ENCODE peak calls at places on chromosomes 16 and 17, in ten cellular contexts. One of them, this sample, is unnamed.

GRCh38 chr16:25635449-25635848 is 56.3 kb upstream of the HS3ST4 start:
- DNase-seq in fibroblast of villous mesenchyme: no peak
- DNase-seq in glutamatergic neuron: no peak
- DNase-seq in RWPE1: no peak
- DNase-seq in breast epithelium: no peak
- DNase-seq in dorsolateral prefrontal cortex: no peak
- DNase-seq in endothelial cell: no peak
- DNase-seq in A549: no peak
- DNase-seq in progenitor cell of endocrine pancreas: no peak
- DNase-seq in cardiac fibroblast: no peak
- DNase-seq in this sample: no peak

GRCh38 chr17:74491645-74492044 is 25.2 kb downstream of the CD300A start:
- DNase-seq in breast epithelium: no peak
- DNase-seq in fibroblast of villous mesenchyme: no peak
- DNase-seq in glutamatergic neuron: no peak
- DNase-seq in dorsolateral prefrontal cortex: no peak
- DNase-seq in A549: no peak
- DNase-seq in progenitor cell of endocrine pancreas: no peak
- DNase-seq in endothelial cell: no peak
- DNase-seq in RWPE1: no peak
- DNase-seq in cardiac fibroblast: no peak
- DNase-seq in this sample: no peak

GRCh38 chr16:4520913-4521312 is 17.7 kb downstream of the CDIP1 start:
- DNase-seq in fibroblast of villous mesenchyme: peak
- DNase-seq in glutamatergic neuron: no peak
- DNase-seq in dorsolateral prefrontal cortex: no peak
- DNase-seq in cardiac fibroblast: no peak
- DNase-seq in breast epithelium: no peak
- DNase-seq in A549: no peak
- DNase-seq in progenitor cell of endocrine pancreas: no peak
- DNase-seq in RWPE1: no peak
- DNase-seq in endothelial cell: no peak
- DNase-seq in this sample: no peak

GRCh38 chr16:11689031-11689840 is 21.0 kb downstream of the SNN start:
- DNase-seq in RWPE1: no peak
- DNase-seq in breast epithelium: no peak
- DNase-seq in progenitor cell of endocrine pancreas: no peak
- DNase-seq in cardiac fibroblast: no peak
- DNase-seq in dorsolateral prefrontal cortex: no peak
- DNase-seq in endothelial cell: no peak
- DNase-seq in glutamatergic neuron: no peak
- DNase-seq in A549: no peak
- DNase-seq in fibroblast of villous mesenchyme: peak
- DNase-seq in this sample: no peak

GRCh38 chr17:40225151-40225550 is 6.0 kb downstream of the WIPF2 start:
- DNase-seq in dorsolateral prefrontal cortex: no peak
- DNase-seq in endothelial cell: no peak
- DNase-seq in RWPE1: no peak
- DNase-seq in cardiac fibroblast: no peak
- DNase-seq in glutamatergic neuron: no peak
- DNase-seq in A549: no peak
- DNase-seq in fibroblast of villous mesenchyme: no peak
- DNase-seq in breast epithelium: no peak
- DNase-seq in progenitor cell of endocrine pancreas: no peak
- DNase-seq in this sample: no peak

GRCh38 chr17:27415090-27415795 is 41.0 kb upstream of the KSR1 start:
- DNase-seq in breast epithelium: no peak
- DNase-seq in fibroblast of villous mesenchyme: peak
- DNase-seq in glutamatergic neuron: peak
- DNase-seq in RWPE1: no peak
- DNase-seq in cardiac fibroblast: no peak
- DNase-seq in A549: no peak
- DNase-seq in dorsolateral prefrontal cortex: no peak
- DNase-seq in endothelial cell: no peak
- DNase-seq in progenitor cell of endocrine pancreas: no peak
- DNase-seq in this sample: no peak

GRCh38 chr16:54957403-54957802 is 26.7 kb downstream of the IRX5 start:
- DNase-seq in breast epithelium: no peak
- DNase-seq in A549: peak
- DNase-seq in cardiac fibroblast: peak
- DNase-seq in fibroblast of villous mesenchyme: peak
- DNase-seq in endothelial cell: peak
- DNase-seq in RWPE1: peak
- DNase-seq in glutamatergic neuron: no peak
- DNase-seq in dorsolateral prefrontal cortex: no peak
- DNase-seq in progenitor cell of endocrine pancreas: no peak
- DNase-seq in this sample: no peak

GRCh38 chr17:74296548-74296936 is 22.5 kb downstream of the DNAI2 start:
- DNase-seq in RWPE1: no peak
- DNase-seq in dorsolateral prefrontal cortex: peak
- DNase-seq in cardiac fibroblast: peak
- DNase-seq in progenitor cell of endocrine pancreas: peak
- DNase-seq in A549: peak
- DNase-seq in glutamatergic neuron: peak
- DNase-seq in endothelial cell: peak
- DNase-seq in fibroblast of villous mesenchyme: peak
- DNase-seq in breast epithelium: no peak
- DNase-seq in this sample: peak

DNA sequence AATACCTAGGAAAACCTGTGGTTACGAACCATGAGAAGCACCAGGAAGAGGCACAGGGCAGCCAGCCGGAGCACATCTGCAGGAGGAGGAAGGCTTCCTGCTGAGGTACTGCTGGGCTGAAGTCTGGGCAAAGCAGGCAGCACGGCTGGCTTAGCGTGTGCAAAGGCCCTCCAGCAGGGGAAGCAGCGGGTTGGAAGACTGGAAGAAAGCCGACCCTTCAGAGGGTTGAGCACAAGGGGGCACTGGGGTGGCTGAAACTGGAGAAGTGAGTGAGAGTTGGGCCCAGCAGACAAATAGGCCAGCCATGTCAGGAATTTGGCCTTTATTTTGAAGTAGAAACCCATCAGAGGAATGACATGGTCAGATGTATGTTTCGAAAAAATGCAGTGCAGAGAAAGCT is 12.1 kb upstream of the HSD3B7 start:
- DNase-seq in RWPE1: no peak
- DNase-seq in dorsolateral prefrontal cortex: no peak
- DNase-seq in fibroblast of villous mesenchyme: no peak
- DNase-seq in progenitor cell of endocrine pancreas: no peak
- DNase-seq in endothelial cell: no peak
- DNase-seq in glutamatergic neuron: no peak
- DNase-seq in breast epithelium: no peak
- DNase-seq in cardiac fibroblast: peak
- DNase-seq in A549: peak
- DNase-seq in this sample: no peak
- TF ChIP-seq CTCF in RWPE1: no peak
- TF ChIP-seq CTCF in dorsolateral prefrontal cortex: no peak
- TF ChIP-seq CTCF in fibroblast of villous mesenchyme: peak
- TF ChIP-seq CTCF in progenitor cell of endocrine pancreas: no peak
- TF ChIP-seq CTCF in endothelial cell: no peak
- TF ChIP-seq CTCF in glutamatergic neuron: no peak
- TF ChIP-seq CTCF in breast epithelium: no peak
- TF ChIP-seq CTCF in cardiac fibroblast: peak
- TF ChIP-seq CTCF in A549: no peak
- TF ChIP-seq CTCF in this sample: peak

GRCh38 chr17:78316115-78316866 is 43.6 kb downstream of the SOCS3 start:
- DNase-seq in fibroblast of villous mesenchyme: no peak
- DNase-seq in progenitor cell of endocrine pancreas: no peak
- DNase-seq in glutamatergic neuron: no peak
- DNase-seq in breast epithelium: no peak
- DNase-seq in RWPE1: no peak
- DNase-seq in A549: peak
- DNase-seq in endothelial cell: no peak
- DNase-seq in dorsolateral prefrontal cortex: no peak
- DNase-seq in cardiac fibroblast: no peak
- DNase-seq in this sample: no peak

GRCh38 chr17:78316867-78317816 is 42.7 kb downstream of the SOCS3 start:
- DNase-seq in progenitor cell of endocrine pancreas: no peak
- DNase-seq in cardiac fibroblast: no peak
- DNase-seq in breast epithelium: no peak
- DNase-seq in endothelial cell: no peak
- DNase-seq in RWPE1: peak
- DNase-seq in fibroblast of villous mesenchyme: peak
- DNase-seq in glutamatergic neuron: no peak
- DNase-seq in dorsolateral prefrontal cortex: no peak
- DNase-seq in A549: peak
- DNase-seq in this sample: no peak

GRCh38 chr17:78313735-78314648 is 45.9 kb downstream of the SOCS3 start:
- DNase-seq in breast epithelium: peak
- DNase-seq in endothelial cell: peak
- DNase-seq in fibroblast of villous mesenchyme: peak
- DNase-seq in dorsolateral prefrontal cortex: no peak
- DNase-seq in cardiac fibroblast: peak
- DNase-seq in glutamatergic neuron: peak
- DNase-seq in RWPE1: peak
- DNase-seq in A549: peak
- DNase-seq in progenitor cell of endocrine pancreas: peak
- DNase-seq in this sample: no peak

GRCh38 chr17:78315355-78316114 is 44.3 kb downstream of the SOCS3 start:
- DNase-seq in fibroblast of villous mesenchyme: peak
- DNase-seq in dorsolateral prefrontal cortex: no peak
- DNase-seq in endothelial cell: no peak
- DNase-seq in breast epithelium: peak
- DNase-seq in RWPE1: peak
- DNase-seq in progenitor cell of endocrine pancreas: no peak
- DNase-seq in glutamatergic neuron: no peak
- DNase-seq in A549: peak
- DNase-seq in cardiac fibroblast: peak
- DNase-seq in this sample: peak

DNA sequence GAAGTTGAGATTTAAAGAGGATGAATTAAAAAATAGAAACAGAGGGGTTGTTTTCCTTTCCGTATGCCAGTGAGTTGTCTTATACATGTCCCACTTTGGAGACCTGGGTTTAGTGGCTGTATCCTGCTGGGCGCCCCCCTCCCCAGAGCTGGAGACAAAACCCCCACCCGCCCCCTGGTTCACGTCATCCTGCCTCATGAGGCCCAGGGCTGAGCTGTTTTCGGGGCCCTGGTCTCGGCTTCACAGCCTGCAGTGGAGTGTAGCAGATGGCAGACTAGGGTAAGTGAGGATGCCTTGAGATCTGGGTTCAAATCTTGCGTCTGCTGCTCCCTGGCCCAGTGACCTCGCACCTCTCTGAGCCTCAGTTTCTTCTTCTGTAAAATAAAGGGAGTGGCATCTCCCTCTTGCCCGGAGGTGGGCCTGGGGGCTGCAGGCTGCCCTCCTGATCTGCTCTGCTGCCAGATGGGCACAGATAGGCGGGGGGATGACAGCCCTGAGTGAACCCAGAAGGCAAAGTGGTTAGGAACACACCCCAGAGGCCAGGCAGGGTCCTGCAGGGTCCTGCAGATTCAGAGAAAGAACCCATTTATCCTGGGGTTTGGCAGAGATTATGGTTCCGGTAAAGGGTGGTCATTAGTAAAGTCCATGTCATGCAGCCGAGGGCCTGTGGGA is 45.1 kb downstream of the SOCS3 start:
- DNase-seq in progenitor cell of endocrine pancreas: no peak
- DNase-seq in dorsolateral prefrontal cortex: no peak
- DNase-seq in cardiac fibroblast: no peak
- DNase-seq in RWPE1: no peak
- DNase-seq in breast epithelium: no peak
- DNase-seq in glutamatergic neuron: no peak
- DNase-seq in A549: peak
- DNase-seq in fibroblast of villous mesenchyme: no peak
- DNase-seq in endothelial cell: no peak
- DNase-seq in this sample: no peak
- TF ChIP-seq CTCF in progenitor cell of endocrine pancreas: no peak
- TF ChIP-seq CTCF in dorsolateral prefrontal cortex: no peak
- TF ChIP-seq CTCF in cardiac fibroblast: no peak
- TF ChIP-seq CTCF in RWPE1: no peak
- TF ChIP-seq CTCF in breast epithelium: no peak
- TF ChIP-seq CTCF in glutamatergic neuron: no peak
- TF ChIP-seq CTCF in A549: no peak
- TF ChIP-seq CTCF in fibroblast of villous mesenchyme: peak
- TF ChIP-seq CTCF in endothelial cell: peak
- TF ChIP-seq CTCF in this sample: no peak

GRCh38 chr16:82629441-82630027 is 2.8 kb downstream of the CDH13 start:
- DNase-seq in dorsolateral prefrontal cortex: no peak
- DNase-seq in endothelial cell: no peak
- DNase-seq in A549: no peak
- DNase-seq in breast epithelium: no peak
- DNase-seq in glutamatergic neuron: no peak
- DNase-seq in cardiac fibroblast: peak
- DNase-seq in fibroblast of villous mesenchyme: peak
- DNase-seq in progenitor cell of endocrine pancreas: no peak
- DNase-seq in RWPE1: peak
- DNase-seq in this sample: no peak

GRCh38 chr16:82630219-82630618 is 3.5 kb downstream of the CDH13 start:
- DNase-seq in dorsolateral prefrontal cortex: no peak
- DNase-seq in progenitor cell of endocrine pancreas: no peak
- DNase-seq in RWPE1: peak
- DNase-seq in cardiac fibroblast: peak
- DNase-seq in glutamatergic neuron: no peak
- DNase-seq in breast epithelium: no peak
- DNase-seq in endothelial cell: no peak
- DNase-seq in fibroblast of villous mesenchyme: peak
- DNase-seq in A549: no peak
- DNase-seq in this sample: no peak

GRCh38 chr16:82630688-82631087 is 3.9 kb downstream of the CDH13 start:
- DNase-seq in progenitor cell of endocrine pancreas: no peak
- DNase-seq in fibroblast of villous mesenchyme: peak
- DNase-seq in cardiac fibroblast: peak
- DNase-seq in endothelial cell: no peak
- DNase-seq in dorsolateral prefrontal cortex: no peak
- DNase-seq in A549: no peak
- DNase-seq in RWPE1: no peak
- DNase-seq in glutamatergic neuron: no peak
- DNase-seq in breast epithelium: no peak
- DNase-seq in this sample: no peak

GRCh38 chr16:82633964-82634600 is 7.3 kb downstream of the CDH13 start:
- DNase-seq in glutamatergic neuron: peak
- DNase-seq in progenitor cell of endocrine pancreas: no peak
- DNase-seq in fibroblast of villous mesenchyme: no peak
- DNase-seq in A549: no peak
- DNase-seq in breast epithelium: peak
- DNase-seq in RWPE1: peak
- DNase-seq in endothelial cell: no peak
- DNase-seq in cardiac fibroblast: peak
- DNase-seq in dorsolateral prefrontal cortex: peak
- DNase-seq in this sample: no peak

DNA sequence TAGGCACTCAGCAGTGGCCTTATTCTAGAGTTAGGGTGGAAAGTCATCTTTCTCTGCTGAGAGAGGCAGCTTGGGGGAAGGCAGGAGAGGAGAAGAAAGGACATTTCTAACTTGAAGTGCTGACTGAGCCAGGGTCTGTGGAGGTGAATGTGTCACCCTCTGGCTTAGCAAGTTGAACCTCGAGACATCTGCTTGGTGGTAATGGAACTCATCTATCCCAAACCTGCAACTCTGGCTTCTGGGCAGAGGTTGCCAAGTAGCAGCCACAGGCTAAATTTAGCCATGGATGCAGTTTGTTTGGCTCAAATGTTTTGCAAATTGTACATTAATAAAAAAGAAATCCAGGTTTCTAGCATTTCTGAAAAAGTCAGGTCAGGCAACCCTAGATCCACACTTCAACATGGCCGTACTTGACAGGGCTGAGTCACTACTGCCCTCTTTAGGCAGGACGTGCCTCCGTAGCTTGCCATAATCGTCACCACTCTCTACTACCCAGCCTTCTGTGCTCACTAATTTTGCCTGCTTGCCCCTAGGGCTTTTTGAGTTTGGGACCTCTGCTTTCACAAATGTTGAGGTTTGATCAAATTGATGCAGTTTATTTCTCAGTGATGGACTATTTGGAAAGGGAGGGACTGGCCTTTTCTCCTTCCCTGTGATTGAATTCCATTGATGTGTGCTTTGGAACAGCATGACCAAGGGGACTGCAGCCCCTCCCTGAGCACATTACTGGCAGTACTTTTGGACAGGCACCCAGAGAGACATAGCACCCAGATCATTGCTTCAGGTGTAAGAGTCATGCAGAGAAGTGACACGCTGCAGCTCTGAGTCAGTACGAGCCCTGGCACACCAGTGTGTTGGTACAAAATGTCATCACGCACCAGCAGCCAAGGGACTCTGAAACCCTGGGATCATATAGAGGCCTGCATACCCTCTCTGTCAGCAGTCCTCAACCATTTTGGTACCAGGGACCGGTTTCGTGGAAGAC is 5.2 kb downstream of the CDH13 start:
- DNase-seq in progenitor cell of endocrine pancreas: no peak
- DNase-seq in RWPE1: no peak
- DNase-seq in dorsolateral prefrontal cortex: no peak
- DNase-seq in fibroblast of villous mesenchyme: no peak
- DNase-seq in breast epithelium: no peak
- DNase-seq in endothelial cell: no peak
- DNase-seq in cardiac fibroblast: no peak
- DNase-seq in A549: no peak
- DNase-seq in glutamatergic neuron: no peak
- DNase-seq in this sample: no peak
- TF ChIP-seq CTCF in progenitor cell of endocrine pancreas: peak
- TF ChIP-seq CTCF in RWPE1: peak
- TF ChIP-seq CTCF in dorsolateral prefrontal cortex: peak
- TF ChIP-seq CTCF in fibroblast of villous mesenchyme: peak
- TF ChIP-seq CTCF in breast epithelium: no peak
- TF ChIP-seq CTCF in endothelial cell: no peak
- TF ChIP-seq CTCF in cardiac fibroblast: peak
- TF ChIP-seq CTCF in A549: no peak
- TF ChIP-seq CTCF in glutamatergic neuron: no peak
- TF ChIP-seq CTCF in this sample: peak

GRCh38 chr17:71495420-71495819 is 625.4 kb upstream of the SOX9 start:
- DNase-seq in endothelial cell: no peak
- DNase-seq in progenitor cell of endocrine pancreas: no peak
- DNase-seq in breast epithelium: no peak
- DNase-seq in A549: no peak
- DNase-seq in dorsolateral prefrontal cortex: no peak
- DNase-seq in cardiac fibroblast: no peak
- DNase-seq in glutamatergic neuron: no peak
- DNase-seq in fibroblast of villous mesenchyme: no peak
- DNase-seq in RWPE1: no peak
- DNase-seq in this sample: no peak

GRCh38 chr17:71496552-71496951 is 624.3 kb upstream of the SOX9 start:
- DNase-seq in cardiac fibroblast: peak
- DNase-seq in endothelial cell: no peak
- DNase-seq in RWPE1: no peak
- DNase-seq in dorsolateral prefrontal cortex: no peak
- DNase-seq in fibroblast of villous mesenchyme: peak
- DNase-seq in A549: no peak
- DNase-seq in progenitor cell of endocrine pancreas: no peak
- DNase-seq in glutamatergic neuron: no peak
- DNase-seq in breast epithelium: no peak
- DNase-seq in this sample: peak

GRCh38 chr17:71494456-71494855 is 626.4 kb upstream of the SOX9 start:
- DNase-seq in fibroblast of villous mesenchyme: no peak
- DNase-seq in endothelial cell: no peak
- DNase-seq in glutamatergic neuron: no peak
- DNase-seq in A549: no peak
- DNase-seq in breast epithelium: no peak
- DNase-seq in dorsolateral prefrontal cortex: no peak
- DNase-seq in RWPE1: no peak
- DNase-seq in progenitor cell of endocrine pancreas: no peak
- DNase-seq in cardiac fibroblast: peak
- DNase-seq in this sample: peak

DNA sequence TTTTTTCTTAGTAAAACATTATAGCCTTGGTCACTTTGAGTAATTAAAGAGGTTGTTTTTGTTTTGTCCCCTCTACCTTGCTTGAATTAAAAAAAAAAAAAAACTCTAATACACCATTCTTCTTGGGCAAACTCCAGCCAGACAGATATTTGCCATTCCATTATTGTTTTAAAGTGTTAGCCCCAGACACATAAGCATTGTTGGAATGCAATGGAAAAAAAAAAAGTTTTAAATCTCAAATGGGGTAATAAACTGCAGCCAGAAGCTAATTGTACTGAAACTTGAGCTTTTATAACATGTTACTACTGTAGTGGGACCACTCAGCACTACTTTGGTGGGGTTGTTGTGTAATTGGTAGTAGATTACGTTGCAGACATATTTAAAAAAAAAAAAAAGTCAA is 626.8 kb upstream of the SOX9 start:
- DNase-seq in breast epithelium: no peak
- DNase-seq in glutamatergic neuron: no peak
- DNase-seq in cardiac fibroblast: peak
- DNase-seq in progenitor cell of endocrine pancreas: no peak
- DNase-seq in RWPE1: no peak
- DNase-seq in A549: no peak
- DNase-seq in endothelial cell: no peak
- DNase-seq in fibroblast of villous mesenchyme: no peak
- DNase-seq in dorsolateral prefrontal cortex: no peak
- DNase-seq in this sample: peak
- TF ChIP-seq CTCF in breast epithelium: no peak
- TF ChIP-seq CTCF in glutamatergic neuron: no peak
- TF ChIP-seq CTCF in cardiac fibroblast: no peak
- TF ChIP-seq CTCF in progenitor cell of endocrine pancreas: no peak
- TF ChIP-seq CTCF in RWPE1: no peak
- TF ChIP-seq CTCF in A549: no peak
- TF ChIP-seq CTCF in endothelial cell: no peak
- TF ChIP-seq CTCF in fibroblast of villous mesenchyme: no peak
- TF ChIP-seq CTCF in dorsolateral prefrontal cortex: no peak
- TF ChIP-seq CTCF in this sample: no peak